ENCODE peak calls at places on chromosomes 5 and 9, in five cellular contexts. E is DMS153; J is NK-92 treated with Interleukin-12 subunit alpha and Interleukin-12 subunit beta, amount 100 ng/mL, for 24 hours; U is cardiac muscle cell; K is left ventricle myocardium inferior. S is an unnamed sample.
A peak's percentile ranks its signal among the peaks of the same experiment; 100 is the strongest.

GRCh38 chr9:96499257-96499656 is 49.3 kb downstream of the HABP4 start:
- DNase-seq in E (no peak), J (no peak), U (peak; percentile 78), K (no peak), S (no peak)

GRCh38 chr9:128285033-128285784 is 9.1 kb downstream of the SWI5 start:
- DNase-seq in J (no peak), E (no peak), K (no peak), U (no peak), S (no peak)

GRCh38 chr9:131349881-131350563 is 43.9 kb upstream of the PRRC2B start:
- DNase-seq in K (peak; percentile 91), U (peak; percentile 87), E (peak; percentile 69), J (peak; percentile 50), S (peak; percentile 77)

GRCh38 chr5:116572375-116573278 is 2.0 kb downstream of the SEMA6A start:
- DNase-seq in U (peak; percentile 77), E (no peak), K (peak; percentile 39), J (no peak), S (no peak)

GRCh38 chr9:72586388-72587160 is 65.2 kb downstream of the TMC1 start:
- DNase-seq in J (peak; percentile 40), E (peak; percentile 21), K (no peak), U (no peak), S (peak; percentile 47)

GRCh38 chr9:136587944-136588662 is 42.3 kb upstream of the NOTCH1 start:
- DNase-seq in E (no peak), U (no peak), K (no peak), J (no peak), S (no peak)

GRCh38 chr5:17154211-17154996 is 63.0 kb upstream of the BASP1 start:
- DNase-seq in E (no peak), J (no peak), U (no peak), K (no peak), S (no peak)

GRCh38 chr5:9156282-9156681 is 389.6 kb downstream of the SEMA5A start:
- DNase-seq in J (peak; percentile 58), E (peak; percentile 30), K (no peak), U (peak; percentile 20), S (peak; percentile 83)

GRCh38 chr5:38607930-38608545 is 51.6 kb upstream of the LIFR start:
- DNase-seq in K (no peak), J (no peak), E (no peak), U (peak; percentile 63), S (no peak)

GRCh38 chr9:77575785-77576184 is 72.3 kb downstream of the GNA14 start:
- DNase-seq in E (no peak), K (no peak), U (peak; percentile 81), J (no peak), S (no peak)

GRCh38 chr5:38536968-38537367 is 19.5 kb downstream of the LIFR start:
- DNase-seq in E (no peak), U (no peak), K (no peak), J (no peak), S (no peak)

GRCh38 chr9:135773677-135774238 is 71.8 kb downstream of the KCNT1 start:
- DNase-seq in J (no peak), U (no peak), E (no peak), K (no peak), S (no peak)

GRCh38 chr5:11780641-11781345 is 123.5 kb downstream of the CTNND2 start:
- DNase-seq in U (no peak), E (no peak), K (no peak), J (no peak), S (no peak)

GRCh38 chr9:137551656-137552534 is at the start of gene MRPL41:
- DNase-seq in E (peak; percentile 54), K (peak; percentile 89), J (peak; percentile 82), U (peak; percentile 95), S (peak; percentile 84)

GRCh38 chr5:68368280-68368679 is 152.7 kb downstream of the PIK3R1 start:
- DNase-seq in U (no peak), E (no peak), K (no peak), J (no peak), S (no peak)

GRCh38 chr5:73338201-73339126 is 110.1 kb downstream of the FOXD1 start:
- DNase-seq in U (no peak), E (peak; percentile 43), K (no peak), J (no peak), S (peak; percentile 2)

GRCh38 chr5:122149691-122150090 is 20.3 kb downstream of the ZNF474 start:
- DNase-seq in U (no peak), J (no peak), K (no peak), E (no peak), S (no peak)

GRCh38 chr5:156934450-156935211 is 28.4 kb downstream of the TIMD4 start:
- DNase-seq in U (peak; percentile 34), J (no peak), K (no peak), E (no peak), S (peak; percentile 35)

GRCh38 chr9:137311171-137311970 is 9.3 kb upstream of the NRARP start:
- DNase-seq in E (peak; percentile 53), U (no peak), J (no peak), K (peak; percentile 13), S (no peak)

GRCh38 chr9:87249029-87249428 is 248.6 kb upstream of the DAPK1 start:
- DNase-seq in U (peak; percentile 3), J (no peak), K (no peak), E (no peak), S (no peak)

GRCh38 chr5:76546497-76547102 is 76.6 kb downstream of the F2RL2 start:
- DNase-seq in E (no peak), J (no peak), K (no peak), U (no peak), S (no peak)

GRCh38 chr5:153907170-153907775 is 131.4 kb downstream of the FAM114A2 start:
- DNase-seq in E (no peak), J (no peak), K (no peak), U (no peak), S (no peak)

GRCh38 chr9:38026021-38026809 is 42.8 kb downstream of the SHB start:
- DNase-seq in U (no peak), E (peak; percentile 34), J (no peak), K (no peak), S (no peak)

GRCh38 chr9:18749711-18750110 is 275.8 kb downstream of the ADAMTSL1 start:
- DNase-seq in U (no peak), K (no peak), E (no peak), J (no peak), S (no peak)

GRCh38 chr9:133754187-133754586 is 16.0 kb upstream of the SARDH start:
- DNase-seq in K (no peak), E (no peak), J (no peak), U (no peak), S (no peak)

GRCh38 chr5:108481355-108481931 is 99.5 kb upstream of the FBXL17 start:
- DNase-seq in J (no peak), E (no peak), K (no peak), U (peak; percentile 60), S (peak; percentile 50)

GRCh38 chr9:98943682-98944129 is at the start of gene COL15A1:
- DNase-seq in J (no peak), K (peak; percentile 49), E (no peak), U (peak; percentile 74), S (no peak)

GRCh38 chr9:130871395-130872057 is 25.1 kb downstream of the QRFP start:
- DNase-seq in K (no peak), E (no peak), U (no peak), J (no peak), S (no peak)

GRCh38 chr5:131147258-131147657 is 17.8 kb downstream of the HINT1 start:
- DNase-seq in U (no peak), K (no peak), J (no peak), E (no peak), S (no peak)

GRCh38 chr9:35553670-35554543 is 51.2 kb upstream of the TESK1 start:
- DNase-seq in E (peak; percentile 62), K (peak; percentile 58), J (peak; percentile 15), U (peak; percentile 89), S (peak; percentile 89)

GRCh38 chr5:74020488-74020887 is 394.5 kb downstream of the ARHGEF28 start:
- DNase-seq in K (no peak), E (peak; percentile 48), U (no peak), J (no peak), S (no peak)

GRCh38 chr5:74182603-74183002 is 457.9 kb downstream of the ENC1 start:
- DNase-seq in U (no peak), J (no peak), E (no peak), K (no peak), S (no peak)

GRCh38 chr5:116525680-116526079 is 48.9 kb downstream of the SEMA6A start:
- DNase-seq in U (no peak), J (no peak), E (no peak), K (no peak), S (no peak)

GRCh38 chr9:94874316-94874715 is 147.8 kb downstream of the AOPEP start:
- DNase-seq in J (no peak), K (no peak), U (no peak), E (no peak), S (no peak)